ENCODE peak calls at places on chromosomes 12 and 14, in eight cellular contexts. O is endothelial cell; Q is T follicular helper cell; N is HAP-1; J is activated CD4-positive, alpha-beta T cell treated with anti-CD3 and anti-CD28 coated beads, Interleukin-2, amount 50 U/mL, for 48 hours; C is GM23248; I is ELR; Y is PC-3. G is an unnamed sample.

GRCh38 chr14:60681271-60681670 is 32.0 kb upstream of the SIX1 start:
- DNase-seq in J (no peak), O (no peak), Y (no peak), I (no peak), Q (no peak), C (peak), N (no peak), G (no peak)

GRCh38 chr12:76383988-76384387 is 35.8 kb upstream of the BBS10 start:
- DNase-seq in O (no peak), I (no peak), Q (no peak), N (no peak), Y (no peak), C (no peak), J (no peak), G (no peak)

GRCh38 chr14:99689266-99690236 is 5.5 kb downstream of the CYP46A1 start:
- DNase-seq in I (no peak), N (no peak), C (no peak), Q (no peak), J (no peak), Y (no peak), O (no peak), G (no peak)

GRCh38 chr14:93042968-93043940 is 72.5 kb downstream of the ITPK1 start:
- DNase-seq in Q (no peak), I (peak), N (no peak), O (no peak), C (peak), J (no peak), Y (peak), G (no peak)

GRCh38 chr12:93128332-93128707 is 199.2 kb upstream of the EEA1 start:
- DNase-seq in I (no peak), O (no peak), Y (no peak), N (no peak), C (no peak), J (no peak), Q (no peak), G (no peak)

GRCh38 chr14:90510208-90510607 is 113.4 kb downstream of the CALM1 start:
- DNase-seq in C (no peak), I (no peak), N (no peak), Y (peak), Q (no peak), O (no peak), J (no peak), G (peak)

GRCh38 chr12:62261876-62262275 is 1.7 kb downstream of the USP15 start:
- DNase-seq in Q (no peak), C (no peak), O (no peak), I (no peak), Y (no peak), N (no peak), J (no peak), G (no peak)

GRCh38 chr14:105153739-105154475 is 14.7 kb downstream of the JAG2 start:
- DNase-seq in O (no peak), I (no peak), N (no peak), J (no peak), Q (no peak), Y (no peak), C (no peak), G (no peak)

GRCh38 chr12:111840831-111841230 is 1.2 kb upstream of the MAPKAPK5 start:
- DNase-seq in O (no peak), Q (no peak), N (no peak), Y (no peak), J (no peak), I (no peak), C (peak), G (no peak)

GRCh38 chr12:53061404-53062010 is 11.6 kb downstream of the TNS2 start:
- DNase-seq in J (no peak), N (no peak), O (no peak), Y (peak), C (no peak), Q (no peak), I (peak), G (peak)

GRCh38 chr12:77122236-77122635 is 56.9 kb upstream of the E2F7 start:
- DNase-seq in Q (no peak), Y (peak), C (peak), I (peak), O (no peak), N (no peak), J (no peak), G (no peak)

GRCh38 chr14:92928258-92928629 is 5.3 kb downstream of the CHGA start:
- DNase-seq in I (no peak), Y (no peak), C (peak), Q (no peak), J (no peak), O (no peak), N (no peak), G (no peak)

GRCh38 chr12:38905480-38906351 is at the start of gene CPNE8:
- DNase-seq in C (peak), J (peak), Y (peak), O (peak), Q (peak), I (no peak), N (peak), G (peak)

GRCh38 chr12:42382013-42382696 is 56.2 kb downstream of the PPHLN1 start:
- DNase-seq in I (no peak), J (no peak), C (peak), Y (no peak), N (no peak), Q (no peak), O (no peak), G (no peak)

GRCh38 chr12:113276306-113276705 is 55.0 kb downstream of the TPCN1 start:
- DNase-seq in C (no peak), Q (no peak), Y (no peak), I (no peak), J (no peak), O (no peak), N (no peak), G (no peak)

GRCh38 chr12:105369014-105369413 is 38.5 kb downstream of the C12orf75 start:
- DNase-seq in J (no peak), N (no peak), C (peak), Y (peak), O (no peak), I (peak), Q (no peak), G (no peak)

GRCh38 chr14:99232406-99233214 is 39.4 kb downstream of the BCL11B start:
- DNase-seq in I (no peak), Y (no peak), Q (no peak), J (no peak), N (no peak), C (no peak), O (no peak), G (no peak)

GRCh38 chr12:94285954-94286579 is 137.7 kb downstream of the PLXNC1 start:
- DNase-seq in N (no peak), C (no peak), O (no peak), I (no peak), Q (no peak), Y (no peak), J (no peak), G (no peak)

GRCh38 chr14:105838591-105839424 is 312.4 kb downstream of the TMEM121 start:
- DNase-seq in O (no peak), Q (no peak), J (no peak), Y (no peak), C (no peak), I (no peak), N (no peak), G (no peak)

GRCh38 chr12:58314610-58315009 is 373.2 kb downstream of the ATP23 start:
- DNase-seq in Q (no peak), C (peak), O (no peak), N (no peak), I (peak), Y (no peak), J (no peak), G (no peak)

GRCh38 chr14:35161231-35161630 is 38.9 kb downstream of the PRORP start:
- DNase-seq in O (no peak), N (no peak), I (peak), C (no peak), Q (no peak), J (no peak), Y (no peak), G (no peak)

GRCh38 chr14:35944847-35945246 is 118.7 kb downstream of the BRMS1L start:
- DNase-seq in Y (peak), I (peak), J (peak), Q (no peak), N (no peak), C (no peak), O (peak), G (peak)

GRCh38 chr12:27771470-27772327 is 8.3 kb upstream of the KLHL42 start:
- DNase-seq in C (no peak), O (no peak), N (no peak), I (peak), J (no peak), Q (no peak), Y (peak), G (no peak)

GRCh38 chr12:104457746-104458644 is 1.2 kb downstream of the CHST11 start:
- DNase-seq in N (peak), C (peak), Y (peak), O (peak), I (peak), J (peak), Q (peak), G (peak)

GRCh38 chr14:75069811-75070145 is 337 bp downstream of the ZC2HC1C start:
- DNase-seq in N (no peak), J (no peak), Y (no peak), I (no peak), Q (no peak), C (no peak), O (no peak), G (no peak)

GRCh38 chr12:111368291-111368683 is 608 bp downstream of the PHETA1 start:
- DNase-seq in Q (no peak), C (peak), Y (no peak), J (no peak), O (peak), N (no peak), I (no peak), G (no peak)

GRCh38 chr14:71135911-71136310 is 228.7 kb downstream of the PCNX1 start:
- DNase-seq in J (no peak), Y (no peak), I (no peak), Q (no peak), N (no peak), O (no peak), C (no peak), G (no peak)

GRCh38 chr12:89346741-89347324 is 5.5 kb downstream of the DUSP6 start:
- DNase-seq in N (no peak), Y (peak), I (peak), Q (no peak), C (peak), J (no peak), O (peak), G (peak)

GRCh38 chr12:128314611-128315010 is 47.6 kb downstream of the TMEM132C start:
- DNase-seq in O (no peak), N (no peak), J (no peak), Y (no peak), I (no peak), C (no peak), Q (no peak), G (no peak)

GRCh38 chr14:59246566-59246965 is 58.1 kb downstream of the DAAM1 start:
- DNase-seq in O (no peak), Q (no peak), Y (peak), N (no peak), C (peak), J (no peak), I (peak), G (no peak)

GRCh38 chr14:101507306-101508150 is 53.8 kb upstream of the DIO3 start:
- DNase-seq in J (no peak), C (no peak), N (no peak), Q (no peak), I (no peak), Y (no peak), O (no peak), G (no peak)

GRCh38 chr12:116982721-116983502 is 72.2 kb downstream of the FBXW8 start:
- DNase-seq in I (no peak), C (peak), O (no peak), J (no peak), Y (no peak), Q (no peak), N (no peak), G (no peak)